ENCODE peak calls at places on chromosomes 4 and X, in six cellular contexts. One of them, this sample, is unnamed.

GRCh38 chr4:159363376-159363775 is 260.5 kb downstream of the RAPGEF2 start:
- DNase-seq in left ventricle myocardium inferior: no peak
- DNase-seq in GM06990: no peak
- DNase-seq in K562: no peak
- DNase-seq in GM20000: no peak
- DNase-seq in AG09319: no peak
- DNase-seq in this sample: no peak

GRCh38 chr4:42703776-42704175 is 46.9 kb upstream of the ATP8A1 start:
- DNase-seq in GM06990: no peak
- DNase-seq in GM20000: no peak
- DNase-seq in left ventricle myocardium inferior: no peak
- DNase-seq in AG09319: no peak
- DNase-seq in K562: no peak
- DNase-seq in this sample: no peak

GRCh38 chrX:53526999-53527398 is 92.8 kb upstream of the HSD17B10 start:
- DNase-seq in K562: no peak
- DNase-seq in AG09319: no peak
- DNase-seq in left ventricle myocardium inferior: no peak
- DNase-seq in GM20000: no peak
- DNase-seq in GM06990: no peak
- DNase-seq in this sample: no peak

GRCh38 chr4:123889376-123889945 is 492.9 kb downstream of the SPRY1 start:
- DNase-seq in AG09319: no peak
- DNase-seq in GM06990: no peak
- DNase-seq in left ventricle myocardium inferior: no peak
- DNase-seq in K562: no peak
- DNase-seq in GM20000: no peak
- DNase-seq in this sample: no peak

GRCh38 chr4:147843162-147843561 is 111.3 kb downstream of the ARHGAP10 start:
- DNase-seq in left ventricle myocardium inferior: no peak
- DNase-seq in GM20000: peak; percentile 35
- DNase-seq in AG09319: no peak
- DNase-seq in K562: peak; percentile 58
- DNase-seq in GM06990: no peak
- DNase-seq in this sample: no peak

GRCh38 chr4:76007089-76007559 is at the start of gene CXCL9:
- DNase-seq in GM20000: no peak
- DNase-seq in GM06990: no peak
- DNase-seq in AG09319: no peak
- DNase-seq in left ventricle myocardium inferior: no peak
- DNase-seq in K562: no peak
- DNase-seq in this sample: no peak

GRCh38 chrX:63784902-63785692 is at the start of gene ARHGEF9:
- DNase-seq in GM20000: peak; percentile 7
- DNase-seq in K562: no peak
- DNase-seq in left ventricle myocardium inferior: peak; percentile 17
- DNase-seq in GM06990: peak; percentile 14
- DNase-seq in AG09319: no peak
- DNase-seq in this sample: no peak

GRCh38 chrX:145729635-145730034 is 88.0 kb upstream of the SLITRK2 start:
- DNase-seq in GM06990: no peak
- DNase-seq in left ventricle myocardium inferior: no peak
- DNase-seq in K562: no peak
- DNase-seq in GM20000: no peak
- DNase-seq in AG09319: no peak
- DNase-seq in this sample: no peak

GRCh38 chrX:152915541-152916241 is 17.8 kb downstream of the ZNF185 start:
- DNase-seq in GM06990: no peak
- DNase-seq in GM20000: peak; percentile 59
- DNase-seq in left ventricle myocardium inferior: peak; percentile 15
- DNase-seq in K562: peak; percentile 57
- DNase-seq in AG09319: no peak
- DNase-seq in this sample: peak; percentile 57

GRCh38 chrX:131762802-131763234 is 218.9 kb downstream of the OR13H1 start:
- DNase-seq in GM20000: no peak
- DNase-seq in GM06990: peak; percentile 45
- DNase-seq in AG09319: no peak
- DNase-seq in K562: peak; percentile 53
- DNase-seq in left ventricle myocardium inferior: no peak
- DNase-seq in this sample: no peak

GRCh38 chr4:152956650-152957436 is 20.7 kb downstream of the FHDC1 start:
- DNase-seq in AG09319: peak; percentile 28
- DNase-seq in GM20000: no peak
- DNase-seq in GM06990: no peak
- DNase-seq in K562: peak; percentile 33
- DNase-seq in left ventricle myocardium inferior: no peak
- DNase-seq in this sample: no peak

GRCh38 chrX:53094584-53094908 is 604 bp downstream of the KANTR start:
- DNase-seq in AG09319: no peak
- DNase-seq in K562: no peak
- DNase-seq in left ventricle myocardium inferior: no peak
- DNase-seq in GM20000: no peak
- DNase-seq in GM06990: no peak
- DNase-seq in this sample: no peak

GRCh38 chr4:113596396-113596795 is 165.1 kb downstream of the CAMK2D start:
- DNase-seq in AG09319: no peak
- DNase-seq in left ventricle myocardium inferior: no peak
- DNase-seq in K562: no peak
- DNase-seq in GM20000: no peak
- DNase-seq in GM06990: no peak
- DNase-seq in this sample: no peak

GRCh38 chr4:67687639-67688038 is 13.3 kb downstream of the UBA6 start:
- DNase-seq in GM20000: no peak
- DNase-seq in AG09319: peak; percentile 35
- DNase-seq in GM06990: no peak
- DNase-seq in K562: no peak
- DNase-seq in left ventricle myocardium inferior: no peak
- DNase-seq in this sample: no peak

GRCh38 chr4:9997881-9998280 is 23.4 kb downstream of the SLC2A9 start:
- DNase-seq in GM06990: no peak
- DNase-seq in K562: no peak
- DNase-seq in left ventricle myocardium inferior: no peak
- DNase-seq in AG09319: no peak
- DNase-seq in GM20000: no peak
- DNase-seq in this sample: no peak

GRCh38 chrX:135416546-135416945 is 5.2 kb upstream of the SMIM10L2A start:
- DNase-seq in left ventricle myocardium inferior: no peak
- DNase-seq in GM20000: no peak
- DNase-seq in AG09319: no peak
- DNase-seq in K562: no peak
- DNase-seq in GM06990: no peak
- DNase-seq in this sample: no peak

GRCh38 chr4:165175879-165176278 is 31.5 kb upstream of the KLHL2 start:
- DNase-seq in GM20000: no peak
- DNase-seq in AG09319: no peak
- DNase-seq in K562: peak; percentile 5
- DNase-seq in left ventricle myocardium inferior: no peak
- DNase-seq in GM06990: no peak
- DNase-seq in this sample: no peak

GRCh38 chrX:150761176-150761818 is 68.1 kb downstream of the MTMR1 start:
- DNase-seq in GM20000: no peak
- DNase-seq in AG09319: no peak
- DNase-seq in K562: no peak
- DNase-seq in GM06990: no peak
- DNase-seq in left ventricle myocardium inferior: no peak
- DNase-seq in this sample: no peak

GRCh38 chr4:168028568-168028967 is 63.8 kb upstream of the ANXA10 start:
- DNase-seq in left ventricle myocardium inferior: no peak
- DNase-seq in AG09319: no peak
- DNase-seq in GM06990: no peak
- DNase-seq in K562: peak; percentile 0
- DNase-seq in GM20000: no peak
- DNase-seq in this sample: no peak

GRCh38 chr4:64271601-64272081 is 137.6 kb downstream of the TECRL start:
- DNase-seq in left ventricle myocardium inferior: peak; percentile 46
- DNase-seq in AG09319: no peak
- DNase-seq in GM06990: no peak
- DNase-seq in GM20000: no peak
- DNase-seq in K562: no peak
- DNase-seq in this sample: no peak

GRCh38 chrX:22376369-22376768 is 103.7 kb downstream of the CBLL2 start:
- DNase-seq in K562: no peak
- DNase-seq in AG09319: no peak
- DNase-seq in left ventricle myocardium inferior: no peak
- DNase-seq in GM06990: no peak
- DNase-seq in GM20000: no peak
- DNase-seq in this sample: no peak

GRCh38 chrX:21655901-21656586 is 2.1 kb downstream of the KLHL34 start:
- DNase-seq in left ventricle myocardium inferior: no peak
- DNase-seq in GM20000: peak; percentile 7
- DNase-seq in GM06990: peak; percentile 2
- DNase-seq in AG09319: no peak
- DNase-seq in K562: no peak
- DNase-seq in this sample: no peak

GRCh38 chrX:152138388-152138784 is at the start of gene MAGEA10:
- DNase-seq in left ventricle myocardium inferior: no peak
- DNase-seq in AG09319: no peak
- DNase-seq in GM20000: no peak
- DNase-seq in K562: no peak
- DNase-seq in GM06990: no peak
- DNase-seq in this sample: no peak

GRCh38 chr4:6128221-6128871 is 72.0 kb downstream of the JAKMIP1 start:
- DNase-seq in K562: no peak
- DNase-seq in AG09319: no peak
- DNase-seq in GM20000: no peak
- DNase-seq in GM06990: no peak
- DNase-seq in left ventricle myocardium inferior: no peak
- DNase-seq in this sample: no peak

DNA sequence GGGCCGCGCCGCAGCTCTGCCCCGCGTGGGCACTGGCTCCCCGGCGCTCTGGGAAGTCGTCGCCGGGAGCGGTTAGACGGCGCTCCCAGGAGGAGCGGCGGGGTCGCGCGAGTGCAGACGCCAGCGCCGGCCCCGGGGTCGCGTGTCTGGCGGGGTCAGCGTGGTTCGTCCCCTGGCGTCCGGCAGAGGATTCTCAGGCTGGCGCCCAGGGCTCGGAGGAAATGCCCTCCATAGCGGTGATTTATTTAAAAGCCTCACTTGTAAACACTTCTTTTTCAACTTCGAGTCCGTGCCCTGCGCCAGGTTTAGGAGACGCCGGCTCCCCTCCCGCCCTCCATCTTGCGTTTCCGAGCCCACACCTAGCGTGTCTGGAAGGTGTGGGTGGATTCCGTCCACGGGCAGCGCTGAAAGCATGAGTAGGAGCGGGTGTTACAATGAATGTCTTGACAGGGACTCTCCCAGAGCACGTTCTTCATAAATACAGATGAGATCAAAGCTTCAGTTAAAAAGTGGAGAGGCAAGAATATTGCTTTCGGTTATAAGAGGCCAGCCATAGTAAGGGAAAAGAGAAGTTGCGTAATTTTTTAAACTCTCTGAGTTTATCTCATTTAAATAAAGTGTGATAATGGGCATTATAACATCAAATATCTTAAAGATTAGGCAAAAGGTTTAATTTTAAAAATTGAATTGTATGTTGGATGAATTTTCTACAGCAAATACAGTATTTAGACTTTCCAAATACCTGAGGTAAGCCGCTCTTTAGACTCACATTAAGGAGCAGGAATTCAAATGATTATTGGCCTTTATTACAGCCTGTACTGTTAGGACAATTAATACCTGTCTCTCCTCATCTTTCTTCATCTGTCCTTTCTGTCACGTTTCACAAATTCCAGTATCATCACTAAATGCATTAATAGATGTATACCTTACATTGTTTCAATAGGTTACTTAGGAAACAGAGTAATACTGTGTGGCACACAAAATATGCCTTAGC is 863 bp downstream of the FAM241A start:
- DNase-seq in AG09319: no peak
- DNase-seq in GM06990: peak; percentile 77
- DNase-seq in K562: peak; percentile 67
- DNase-seq in left ventricle myocardium inferior: peak; percentile 45
- DNase-seq in GM20000: peak; percentile 84
- DNase-seq in this sample: no peak
- TF ChIP-seq CTCF in AG09319: peak; percentile 17
- TF ChIP-seq CTCF in GM06990: peak; percentile 19
- TF ChIP-seq CTCF in K562: no peak
- TF ChIP-seq CTCF in left ventricle myocardium inferior: peak; percentile 52
- TF ChIP-seq CTCF in GM20000: no peak
- TF ChIP-seq CTCF in this sample: no peak

GRCh38 chrX:17697191-17697590 is 40.1 kb upstream of the SCML1 start:
- DNase-seq in K562: no peak
- DNase-seq in AG09319: no peak
- DNase-seq in GM06990: no peak
- DNase-seq in left ventricle myocardium inferior: no peak
- DNase-seq in GM20000: no peak
- DNase-seq in this sample: no peak
- TF ChIP-seq CTCF in K562: no peak
- TF ChIP-seq CTCF in AG09319: peak; percentile 4
- TF ChIP-seq CTCF in GM06990: no peak
- TF ChIP-seq CTCF in left ventricle myocardium inferior: no peak
- TF ChIP-seq CTCF in GM20000: no peak
- TF ChIP-seq CTCF in this sample: peak; percentile 18

GRCh38 chrX:1026263-1027015 is 186.0 kb downstream of the CRLF2 start:
- DNase-seq in GM06990: peak; percentile 69
- DNase-seq in left ventricle myocardium inferior: no peak
- DNase-seq in GM20000: peak; percentile 26
- DNase-seq in K562: no peak
- DNase-seq in AG09319: no peak
- DNase-seq in this sample: no peak
- TF ChIP-seq CTCF in GM06990: no peak
- TF ChIP-seq CTCF in left ventricle myocardium inferior: no peak
- TF ChIP-seq CTCF in GM20000: no peak
- TF ChIP-seq CTCF in K562: no peak
- TF ChIP-seq CTCF in AG09319: no peak
- TF ChIP-seq CTCF in this sample: no peak

GRCh38 chr4:150818129-150818528 is 197.0 kb downstream of the LRBA start:
- DNase-seq in AG09319: no peak
- DNase-seq in GM20000: no peak
- DNase-seq in K562: no peak
- DNase-seq in left ventricle myocardium inferior: no peak
- DNase-seq in GM06990: no peak
- DNase-seq in this sample: no peak

GRCh38 chr4:150818661-150819060 is 196.4 kb downstream of the LRBA start:
- DNase-seq in GM06990: no peak
- DNase-seq in AG09319: no peak
- DNase-seq in K562: no peak
- DNase-seq in GM20000: no peak
- DNase-seq in left ventricle myocardium inferior: no peak
- DNase-seq in this sample: no peak

GRCh38 chr4:150817017-150817416 is 198.1 kb downstream of the LRBA start:
- DNase-seq in left ventricle myocardium inferior: no peak
- DNase-seq in GM20000: no peak
- DNase-seq in AG09319: no peak
- DNase-seq in GM06990: no peak
- DNase-seq in K562: no peak
- DNase-seq in this sample: no peak

GRCh38 chr4:150816491-150816890 is 198.6 kb downstream of the LRBA start:
- DNase-seq in left ventricle myocardium inferior: no peak
- DNase-seq in GM20000: no peak
- DNase-seq in GM06990: no peak
- DNase-seq in AG09319: no peak
- DNase-seq in K562: no peak
- DNase-seq in this sample: no peak

DNA sequence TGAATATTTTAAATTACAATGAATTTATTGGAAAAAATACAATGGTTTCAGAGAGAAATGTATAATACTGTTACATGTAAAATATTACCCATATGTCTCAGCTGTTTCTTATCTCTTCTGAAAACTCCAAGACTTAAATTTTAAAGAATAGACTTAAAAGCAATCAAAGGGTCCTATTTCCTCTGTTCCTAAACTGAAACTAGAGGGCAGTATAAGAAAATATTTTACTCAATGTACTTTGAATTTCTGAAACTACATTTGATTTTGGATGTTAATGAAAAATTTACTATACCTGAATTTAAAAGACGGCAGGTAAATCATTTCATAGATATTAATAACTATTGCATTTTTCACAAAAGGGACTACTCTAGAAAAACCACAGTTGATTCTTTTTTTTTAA is 200.2 kb downstream of the LRBA start:
- DNase-seq in GM20000: no peak
- DNase-seq in GM06990: no peak
- DNase-seq in left ventricle myocardium inferior: no peak
- DNase-seq in K562: no peak
- DNase-seq in AG09319: no peak
- DNase-seq in this sample: no peak
- TF ChIP-seq CTCF in GM20000: no peak
- TF ChIP-seq CTCF in GM06990: no peak
- TF ChIP-seq CTCF in left ventricle myocardium inferior: no peak
- TF ChIP-seq CTCF in K562: no peak
- TF ChIP-seq CTCF in AG09319: no peak
- TF ChIP-seq CTCF in this sample: no peak